ENCODE peak calls at places on chromosomes 4 and X, in seven cellular contexts. V, D, Y, X, N, U and Q are unnamed samples.

GRCh38 chrX:134599173-134599914 is 58.9 kb downstream of the PLAC1 start:
- DNase-seq in V (no peak), D (no peak), Y (peak), X (no peak), N (peak), U (no peak), Q (peak)

GRCh38 chrX:45623266-45623665 is 422.6 kb upstream of the DIPK2B start:
- DNase-seq in V (peak), D (no peak), Y (peak), X (no peak), N (peak), U (no peak), Q (peak)

GRCh38 chrX:154732421-154733071 is 18.3 kb downstream of the GAB3 start:
- DNase-seq in V (peak), D (no peak), Y (no peak), X (no peak), N (no peak), U (no peak), Q (peak)

GRCh38 chr4:47349323-47349722 is 114.2 kb downstream of the COMMD8 start:
- DNase-seq in V (peak), D (no peak), Y (no peak), X (no peak), N (no peak), U (no peak), Q (peak)

GRCh38 chr4:148442830-148443549 is 776 bp upstream of the NR3C2 start:
- DNase-seq in V (no peak), D (peak), Y (no peak), X (no peak), N (no peak), U (peak), Q (no peak)

GRCh38 chrX:2710496-2710895 is 19.4 kb downstream of the CD99 start:
- DNase-seq in V (peak), D (no peak), Y (no peak), X (no peak), N (no peak), U (no peak), Q (no peak)

GRCh38 chr4:162952232-162952631 is 214.5 kb downstream of the NAF1 start:
- DNase-seq in V (peak), D (no peak), Y (no peak), X (no peak), N (peak), U (no peak), Q (no peak)

GRCh38 chrX:54786972-54787371 is 11.1 kb downstream of the ITIH6 start:
- DNase-seq in V (peak), D (peak), Y (no peak), X (no peak), N (no peak), U (no peak), Q (no peak)

GRCh38 chr4:5874811-5875465 is 17.9 kb downstream of the CRMP1 start:
- DNase-seq in V (peak), D (no peak), Y (peak), X (no peak), N (peak), U (no peak), Q (peak)

DNA sequence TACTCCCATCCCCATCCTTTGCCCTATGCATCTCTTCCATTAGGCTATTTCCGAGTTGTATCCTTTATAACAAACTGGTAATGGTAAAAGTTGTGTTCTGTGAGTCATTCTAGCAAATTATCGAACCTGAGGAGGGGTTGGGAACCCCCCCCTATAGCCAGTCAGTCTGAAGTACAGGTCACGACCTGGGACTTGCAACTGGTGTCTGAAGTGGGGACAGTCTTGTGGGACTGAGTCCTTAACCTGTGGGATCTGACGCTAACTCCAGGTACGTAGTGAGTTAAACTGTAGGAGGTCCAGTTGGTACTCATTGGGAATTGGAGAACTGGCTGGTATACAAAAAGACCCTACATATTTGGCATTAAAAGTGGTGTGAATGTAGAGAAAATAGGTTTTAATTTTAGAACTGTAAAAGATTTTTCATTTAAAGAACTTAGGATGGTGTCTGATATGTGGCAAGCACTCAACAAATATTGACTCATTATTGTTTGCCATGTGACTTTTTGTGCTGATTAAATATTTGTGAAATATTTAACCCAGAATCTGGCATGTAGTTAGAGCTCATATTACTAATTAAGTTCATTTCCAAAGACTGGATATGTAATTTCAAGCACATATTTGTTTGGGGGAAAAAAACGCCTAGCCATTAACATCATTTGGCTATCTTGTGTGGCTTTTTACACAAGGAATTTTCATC is 50.7 kb downstream of the CHST7 start:
- DNase-seq in V (peak), D (no peak), Y (no peak), X (no peak), N (no peak), U (no peak), Q (no peak)
- TF ChIP-seq CTCF in V (no peak), D (no peak), Y (no peak), X (no peak), N (no peak), U (no peak), Q (no peak)

GRCh38 chr4:176385601-176386000 is 65.8 kb downstream of the SPCS3 start:
- DNase-seq in V (no peak), D (no peak), Y (no peak), X (no peak), N (no peak), U (no peak), Q (no peak)

GRCh38 chr4:176376032-176376614 is 56.4 kb downstream of the SPCS3 start:
- DNase-seq in V (peak), D (peak), Y (peak), X (no peak), N (no peak), U (no peak), Q (no peak)

GRCh38 chr4:176383273-176384077 is 63.7 kb downstream of the SPCS3 start:
- DNase-seq in V (peak), D (no peak), Y (peak), X (no peak), N (no peak), U (no peak), Q (peak)

GRCh38 chr4:176377705-176378302 is 58.0 kb downstream of the SPCS3 start:
- DNase-seq in V (peak), D (peak), Y (peak), X (no peak), N (no peak), U (no peak), Q (no peak)

GRCh38 chr4:176380352-176381157 is 60.8 kb downstream of the SPCS3 start:
- DNase-seq in V (no peak), D (no peak), Y (no peak), X (no peak), N (no peak), U (no peak), Q (no peak)
- H3K4me3 ChIP-seq in V (no peak), D (no peak), Y (no peak), X (no peak), N (no peak), U (no peak), Q (no peak)

GRCh38 chrX:17669891-17670290 is 67.4 kb upstream of the SCML1 start:
- DNase-seq in V (no peak), D (no peak), Y (no peak), X (no peak), N (no peak), U (no peak), Q (no peak)
- TF ChIP-seq CTCF in V (no peak), D (no peak), Y (no peak), X (no peak), N (no peak), U (no peak), Q (no peak)

GRCh38 chr4:159979953-159980352 is 877.1 kb downstream of the RAPGEF2 start:
- DNase-seq in V (no peak), D (no peak), Y (no peak), X (no peak), N (no peak), U (no peak), Q (no peak)

GRCh38 chr4:159981457-159981856 is 878.6 kb downstream of the RAPGEF2 start:
- DNase-seq in V (no peak), D (no peak), Y (no peak), X (no peak), N (no peak), U (no peak), Q (no peak)

GRCh38 chr4:159979351-159979750 is 876.5 kb downstream of the RAPGEF2 start:
- DNase-seq in V (no peak), D (no peak), Y (no peak), X (no peak), N (no peak), U (no peak), Q (no peak)

GRCh38 chr4:159977907-159978617 is 875.2 kb downstream of the RAPGEF2 start:
- DNase-seq in V (no peak), D (no peak), Y (no peak), X (no peak), N (no peak), U (no peak), Q (no peak)

GRCh38 chr4:159983080-159983479 is 880.2 kb downstream of the RAPGEF2 start:
- DNase-seq in V (no peak), D (no peak), Y (no peak), X (no peak), N (peak), U (no peak), Q (no peak)
- H3K4me3 ChIP-seq in V (no peak), D (no peak), Y (no peak), X (no peak), N (no peak), U (no peak), Q (no peak)

GRCh38 chr4:853416-853781 is 27.5 kb upstream of the CPLX1 start:
- DNase-seq in V (no peak), D (no peak), Y (no peak), X (peak), N (no peak), U (no peak), Q (no peak)
- TF ChIP-seq CTCF in V (no peak), D (no peak), Y (no peak), X (no peak), N (no peak), U (no peak), Q (no peak)

GRCh38 chr4:38868055-38868965 is 704 bp downstream of the FAM114A1 start:
- DNase-seq in V (no peak), D (no peak), Y (peak), X (peak), N (no peak), U (peak), Q (peak)
- H3K4me3 ChIP-seq in V (peak), D (no peak), Y (peak), X (peak), N (peak), U (peak), Q (peak)

GRCh38 chr4:55087930-55088293 is 37.5 kb downstream of the KDR start:
- DNase-seq in V (no peak), D (no peak), Y (no peak), X (no peak), N (no peak), U (no peak), Q (no peak)

GRCh38 chr4:55086561-55086960 is 38.8 kb downstream of the KDR start:
- DNase-seq in V (no peak), D (no peak), Y (no peak), X (no peak), N (no peak), U (no peak), Q (no peak)

GRCh38 chr4:55083771-55084170 is 41.6 kb downstream of the KDR start:
- DNase-seq in V (no peak), D (no peak), Y (no peak), X (no peak), N (no peak), U (no peak), Q (no peak)

GRCh38 chr4:55089922-55090321 is 35.5 kb downstream of the KDR start:
- DNase-seq in V (no peak), D (no peak), Y (no peak), X (no peak), N (no peak), U (no peak), Q (no peak)

DNA sequence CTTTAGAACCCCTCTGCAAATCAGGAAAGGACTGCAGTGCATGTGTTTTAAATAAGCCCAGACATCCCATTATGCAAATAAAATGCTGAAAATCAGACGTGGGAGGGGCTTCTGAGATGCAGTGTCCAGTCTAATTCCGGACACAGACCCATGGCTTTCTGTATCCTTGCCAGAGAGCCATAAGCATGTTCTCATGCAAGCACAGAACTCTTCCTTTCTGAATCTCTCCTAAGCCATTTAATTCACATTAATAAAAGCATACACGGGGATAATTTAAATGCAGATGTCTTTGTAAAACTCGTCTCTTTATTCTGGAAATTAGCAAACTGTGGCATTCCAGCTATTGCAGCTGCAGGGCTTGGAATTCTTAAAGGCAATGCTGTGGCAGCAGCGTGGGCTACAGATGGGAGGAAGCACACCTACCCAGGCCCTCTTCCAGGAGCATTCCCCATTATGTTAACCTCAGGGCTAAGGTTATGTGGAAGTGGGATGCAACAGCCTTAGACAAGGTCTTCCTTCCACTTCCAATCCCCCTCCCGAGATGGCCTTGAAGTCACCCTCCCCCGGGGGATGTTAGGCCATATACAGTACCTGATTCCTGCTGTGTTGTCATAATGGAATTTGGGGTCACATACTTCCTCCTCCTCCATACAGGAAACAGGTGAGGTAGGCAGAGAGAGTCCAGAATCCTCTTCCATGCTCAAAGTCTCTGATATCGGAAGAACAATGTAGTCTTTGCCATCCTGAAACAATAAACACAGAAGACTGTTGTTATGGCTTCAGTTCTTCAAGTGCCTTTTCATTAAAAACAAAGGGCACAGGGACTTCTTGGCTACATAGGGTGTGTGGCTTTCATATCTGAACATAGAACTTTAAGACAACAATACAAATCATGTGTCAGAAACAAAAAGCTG is 38.1 kb downstream of the KDR start:
- DNase-seq in V (no peak), D (no peak), Y (no peak), X (no peak), N (no peak), U (no peak), Q (no peak)
- TF ChIP-seq CTCF in V (no peak), D (no peak), Y (no peak), X (no peak), N (no peak), U (no peak), Q (no peak)

DNA sequence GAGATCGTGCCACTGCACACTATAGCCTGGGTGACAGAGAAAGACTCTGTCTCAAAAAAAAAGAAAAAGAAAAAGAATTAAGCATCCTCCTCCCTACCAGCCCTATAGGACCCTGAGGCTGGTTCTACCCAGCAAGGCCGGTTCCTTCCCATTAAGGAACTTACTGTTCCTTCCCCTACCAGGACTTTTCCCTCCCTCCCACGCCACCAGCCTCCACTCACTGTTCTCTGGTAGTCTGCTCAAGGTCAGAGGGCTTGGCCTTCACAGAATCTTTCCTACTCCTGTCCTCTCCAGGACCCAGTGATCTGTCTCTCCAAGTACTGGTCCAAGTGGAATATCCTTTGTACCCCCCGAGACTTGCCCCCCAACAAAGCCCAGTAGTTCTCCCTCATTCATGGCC is 1.4 kb downstream of the GRIPAP1 start:
- DNase-seq in V (no peak), D (no peak), Y (no peak), X (no peak), N (no peak), U (no peak), Q (no peak)
- H3K4me3 ChIP-seq in V (peak), D (peak), Y (no peak), X (no peak), N (no peak), U (no peak), Q (no peak)